ENCODE peak calls at places on chromosomes 12 and 14, in eight cellular contexts. Z is stomach, U is transverse colon, N is colonic mucosa, J is ovary, M is tibial nerve, X is endothelial cell of umbilical vein, F is pancreas. R is an unnamed sample. For H3K27me3 and H3K9me3, the result is how much of the 10 kb centered on the place peaks cover.

GRCh38 chr14:83632375-83632774 is 1897.6 kb upstream of the FLRT2 start:
- DNase-seq in U (no peak), J (no peak), X (no peak), F (no peak), M (no peak), N (no peak), Z (no peak), R (no peak)

GRCh38 chr12:54759751-54760150 is 94.6 kb upstream of the MUCL1 start:
- DNase-seq in X (no peak), F (no peak), U (no peak), N (no peak), Z (no peak), M (no peak), J (no peak), R (no peak)

GRCh38 chr12:75578546-75578945 is 67.1 kb upstream of the KRR1 start:
- DNase-seq in X (no peak), Z (no peak), N (no peak), U (no peak), J (no peak), M (no peak), F (no peak), R (no peak)

GRCh38 chr12:74963304-74963703 is 246.3 kb downstream of the KCNC2 start:
- DNase-seq in X (no peak), M (no peak), J (no peak), U (no peak), F (no peak), N (no peak), Z (no peak), R (no peak)

GRCh38 chr12:2265461-2266167 is 212.8 kb downstream of the CACNA1C start:
- DNase-seq in Z (no peak), N (no peak), J (no peak), U (no peak), X (no peak), M (no peak), F (no peak), R (no peak)

GRCh38 chr12:26124491-26125450 is at the start of gene BHLHE41:
- DNase-seq in M (peak), F (peak), J (peak), U (peak), X (peak), Z (peak), N (peak), R (peak)

GRCh38 chr12:105721051-105721825 is 390.7 kb downstream of the C12orf75 start:
- DNase-seq in X (no peak), N (no peak), Z (no peak), F (no peak), M (no peak), U (no peak), J (no peak), R (no peak)

GRCh38 chr12:55931780-55932545 is 1.0 kb downstream of the DGKA start:
- DNase-seq in U (peak), N (peak), X (peak), J (peak), M (peak), F (peak), Z (peak), R (no peak)

GRCh38 chr12:107400686-107401447 is 284.7 kb upstream of the PWP1 start:
- DNase-seq in X (no peak), U (no peak), F (no peak), J (no peak), M (no peak), Z (no peak), N (no peak), R (no peak)

GRCh38 chr12:8508912-8509841 is 4.1 kb upstream of the CLEC4D start:
- DNase-seq in F (no peak), J (no peak), U (no peak), M (no peak), Z (no peak), N (no peak), X (no peak), R (no peak)

GRCh38 chr14:53278602-53279506 is 125.7 kb upstream of the DDHD1 start:
- DNase-seq in J (no peak), F (no peak), U (no peak), M (no peak), Z (no peak), N (no peak), X (peak), R (no peak)

GRCh38 chr12:126338031-126338441 is 1272.8 kb downstream of the AACS start:
- DNase-seq in U (no peak), J (no peak), N (no peak), X (no peak), M (no peak), Z (no peak), F (no peak), R (no peak)

GRCh38 chr12:49783917-49784676 is 42.7 kb downstream of the TMBIM6 start:
- DNase-seq in M (no peak), N (no peak), U (no peak), F (no peak), X (peak), Z (no peak), J (no peak), R (no peak)

GRCh38 chr14:85319998-85320397 is 209.9 kb upstream of the FLRT2 start:
- DNase-seq in F (no peak), J (no peak), M (no peak), N (no peak), X (peak), U (no peak), Z (no peak), R (no peak)

GRCh38 chr12:52903285-52903854 is 1.5 kb downstream of the KRT8 start:
- DNase-seq in M (peak), F (peak), J (peak), U (peak), X (peak), Z (peak), N (peak), R (peak)

GRCh38 chr12:89858718-89859117 is 150.1 kb upstream of the ATP2B1 start:
- DNase-seq in U (no peak), J (no peak), Z (no peak), M (no peak), F (no peak), X (no peak), N (no peak), R (no peak)

GRCh38 chr14:94337274-94337673 is 14.1 kb upstream of the SERPINA6 start:
- DNase-seq in N (no peak), Z (no peak), F (no peak), X (no peak), U (no peak), M (no peak), J (no peak), R (no peak)

GRCh38 chr12:95279835-95280234 is 62.2 kb downstream of the VEZT start:
- DNase-seq in X (no peak), Z (no peak), J (no peak), M (no peak), U (no peak), N (no peak), F (no peak), R (no peak)

GRCh38 chr12:96906849-96907664 is at the start of gene NEDD1:
- DNase-seq in X (peak), J (peak), M (peak), Z (peak), F (peak), N (peak), U (peak), R (peak)

GRCh38 chr14:89252887-89253532 is 164.0 kb downstream of the FOXN3 start:
- DNase-seq in Z (no peak), U (no peak), N (no peak), J (no peak), F (no peak), X (no peak), M (no peak), R (no peak)

GRCh38 chr14:60640859-60641721 is 8.2 kb downstream of the SIX1 start:
- DNase-seq in U (no peak), Z (no peak), F (no peak), N (no peak), J (no peak), M (no peak), X (no peak), R (no peak)

GRCh38 chr14:99273025-99273723 is 1.2 kb upstream of the BCL11B start:
- DNase-seq in M (no peak), U (peak), Z (peak), N (peak), J (no peak), X (peak), F (no peak), R (no peak)

GRCh38 chr12:69569236-69569635 is 16.0 kb upstream of the CCT2 start:
- DNase-seq in U (no peak), M (no peak), X (no peak), F (no peak), Z (no peak), N (no peak), J (no peak), R (no peak)

GRCh38 chr12:121825041-121825523 is 21.3 kb downstream of the SETD1B start:
- DNase-seq in U (no peak), J (no peak), F (no peak), M (no peak), X (no peak), N (no peak), Z (no peak), R (no peak)

GRCh38 chr14:63614964-63615363 is 26.7 kb downstream of the WDR89 start:
- DNase-seq in J (no peak), Z (no peak), F (no peak), X (peak), M (no peak), U (no peak), N (no peak), R (no peak)

GRCh38 chr12:34219046-34219770 is 196.9 kb downstream of the ALG10 start:
- DNase-seq in X (no peak), U (no peak), Z (no peak), J (no peak), M (no peak), F (no peak), N (no peak), R (no peak)

GRCh38 chr12:82412246-82412645 is 53.9 kb downstream of the METTL25 start:
- DNase-seq in U (no peak), N (no peak), J (no peak), X (no peak), M (no peak), F (no peak), Z (no peak), R (no peak)

GRCh38 chr12:49036029-49036428 is 17.5 kb upstream of the PRKAG1 start:
- DNase-seq in J (no peak), F (no peak), Z (no peak), N (no peak), X (no peak), U (no peak), M (no peak), R (no peak)

GRCh38 chr14:22084393-22085281 is 411.0 kb upstream of the OR4E1 start:
- DNase-seq in J (no peak), Z (no peak), M (no peak), X (peak), U (no peak), N (peak), F (no peak), R (no peak)

GRCh38 chr12:79645235-79645630 is 45.5 kb downstream of the PAWR start:
- DNase-seq in X (no peak), U (no peak), M (no peak), F (no peak), J (no peak), N (no peak), Z (no peak), R (no peak)

GRCh38 chr12:124392271-124392990 is 97.5 kb downstream of the RFLNA start:
- DNase-seq in N (peak), J (no peak), F (no peak), M (no peak), Z (no peak), X (peak), U (peak), R (no peak)

GRCh38 chr12:98352218-98352811 is 163.1 kb upstream of the TMPO start:
- DNase-seq in N (no peak), Z (no peak), J (no peak), U (no peak), F (no peak), X (peak), M (no peak), R (no peak)

GRCh38 chr14:72946491-72946890 is 20.2 kb downstream of the DCAF4 start:
- DNase-seq in J (no peak), M (no peak), N (no peak), Z (no peak), F (no peak), X (no peak), U (no peak), R (no peak)

GRCh38 chr14:88179725-88180124 is 143.3 kb downstream of the KCNK10 start:
- DNase-seq in M (no peak), U (no peak), N (no peak), X (no peak), J (no peak), Z (no peak), F (no peak), R (no peak)

GRCh38 chr12:6069452-6070093 is 54.9 kb downstream of the VWF start:
- DNase-seq in U (no peak), M (no peak), F (no peak), Z (no peak), J (no peak), N (no peak), X (no peak), R (peak)

GRCh38 chr12:116091579-116091978 is 185.9 kb downstream of the MED13L start:
- DNase-seq in Z (no peak), M (no peak), X (no peak), U (no peak), F (no peak), J (no peak), N (no peak), R (no peak)

GRCh38 chr12:24937553-24938244 is 11.2 kb downstream of the BCAT1 start:
- DNase-seq in J (no peak), M (no peak), N (no peak), F (no peak), Z (no peak), X (no peak), U (no peak), R (no peak)

GRCh38 chr14:100573009-100573756 is 14.0 kb downstream of the BEGAIN start:
- DNase-seq in F (no peak), U (no peak), M (no peak), N (no peak), X (no peak), Z (no peak), J (no peak), R (no peak)

GRCh38 chr14:85546390-85546789 is 16.4 kb downstream of the FLRT2 start:
- DNase-seq in J (no peak), U (no peak), F (no peak), Z (no peak), X (no peak), M (no peak), N (no peak), R (no peak)

GRCh38 chr14:96040836-96041371 is 1.7 kb downstream of the C14orf132 start:
- DNase-seq in Z (no peak), U (no peak), N (no peak), F (no peak), J (no peak), X (no peak), M (no peak), R (no peak)

GRCh38 chr14:96038558-96038919 is 623 bp upstream of the C14orf132 start:
- DNase-seq in X (peak), J (no peak), M (no peak), U (no peak), F (no peak), Z (no peak), N (no peak), R (no peak)

GRCh38 chr14:96039633-96040311 is 610 bp downstream of the C14orf132 start:
- DNase-seq in X (peak), M (no peak), F (peak), N (peak), J (no peak), U (no peak), Z (no peak), R (no peak)

GRCh38 chr14:96038920-96039632 is at the start of gene C14orf132:
- DNase-seq in U (peak), Z (peak), M (peak), J (peak), X (peak), N (peak), F (peak), R (peak)

DNA sequence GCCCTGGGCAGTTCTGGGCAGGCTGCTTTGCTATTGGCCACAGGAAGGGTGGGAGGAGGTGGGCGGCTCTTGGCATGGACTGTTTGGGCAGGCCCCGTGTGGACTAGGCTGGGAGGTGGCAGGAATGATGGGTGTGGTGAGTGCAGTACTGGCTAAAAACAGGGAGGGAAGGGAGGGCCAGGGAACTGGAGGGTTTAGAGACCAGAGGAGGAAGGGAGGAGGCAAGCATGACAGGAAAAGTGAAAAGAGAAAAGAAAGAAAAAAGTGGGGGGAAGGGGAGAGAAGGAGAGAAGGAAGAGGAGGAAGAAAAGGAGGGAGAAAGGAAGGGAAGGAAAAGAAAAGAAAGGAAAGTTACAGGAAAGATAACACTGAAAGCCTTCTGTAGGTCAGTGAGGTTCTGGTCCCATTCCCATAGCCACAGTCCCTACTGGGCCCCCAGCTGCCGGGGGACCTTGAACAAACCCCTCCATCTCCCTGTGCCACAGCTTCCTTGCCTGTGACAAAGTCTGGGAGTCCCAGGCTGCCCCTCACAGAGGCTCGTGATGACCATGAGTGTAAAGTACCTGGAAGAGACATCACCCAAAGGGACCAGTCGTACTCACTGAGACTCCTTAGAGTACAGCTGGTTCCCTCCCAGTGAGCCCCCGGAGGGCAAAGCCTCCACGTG is 1.1 kb upstream of the C14orf132 start:
- DNase-seq in Z (peak), N (peak), X (no peak), F (no peak), U (peak), M (peak), J (no peak), R (peak)
- H3K27me3 ChIP-seq in Z (under half), N (under half), X (under half), F (under half), U (under half), M (under half), J (under half), R (under half)

GRCh38 chr14:90460136-90460535 is 63.3 kb downstream of the CALM1 start:
- DNase-seq in N (no peak), J (no peak), Z (no peak), U (no peak), X (no peak), F (no peak), M (no peak), R (no peak)
- H3K9me3 ChIP-seq in N (under half), J (under half), Z (under half), U (under half), X (under half), F (under half), M (under half), R (under half)

GRCh38 chr12:119676573-119676972 is 8.6 kb downstream of the PRKAB1 start:
- DNase-seq in J (no peak), M (no peak), N (no peak), Z (no peak), F (no peak), X (no peak), U (no peak), R (no peak)
- TF ChIP-seq CTCF in J (no peak), M (no peak), N (no peak), Z (no peak), F (no peak), X (no peak), U (no peak), R (no peak)

GRCh38 chr14:104609666-104610065 is 5.1 kb upstream of the TMEM179 start:
- DNase-seq in U (no peak), J (no peak), Z (no peak), M (no peak), X (no peak), F (no peak), N (no peak), R (no peak)
- H3K27me3 ChIP-seq in U (under half), J (under half), Z (under half), M (under half), X (under half), F (under half), N (under half), R (under half)

DNA sequence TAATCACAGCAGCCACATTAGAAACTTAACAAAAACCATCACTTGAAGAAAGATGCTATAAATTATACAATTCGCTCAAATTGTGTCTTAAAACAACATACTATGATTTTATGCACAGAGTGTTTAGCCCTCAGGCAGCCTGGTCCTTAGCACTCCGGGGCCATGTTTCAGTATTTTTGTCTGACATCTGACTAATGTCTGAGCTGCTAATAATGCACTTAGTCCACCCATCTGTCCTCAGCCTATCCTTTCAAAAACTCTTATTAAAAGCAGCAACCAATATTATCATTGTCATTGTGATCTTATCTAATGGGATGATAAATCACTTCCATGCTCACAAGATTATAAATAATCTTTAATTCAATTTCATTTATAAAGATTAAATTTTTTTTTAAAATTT is 602.7 kb upstream of the FOXG1 start:
- DNase-seq in N (no peak), F (no peak), U (no peak), M (no peak), J (no peak), Z (no peak), X (no peak), R (no peak)
- H3K9me3 ChIP-seq in N (under half), F (under half), U (under half), M (under half), J (under half), Z (under half), X (under half), R (under half)

DNA sequence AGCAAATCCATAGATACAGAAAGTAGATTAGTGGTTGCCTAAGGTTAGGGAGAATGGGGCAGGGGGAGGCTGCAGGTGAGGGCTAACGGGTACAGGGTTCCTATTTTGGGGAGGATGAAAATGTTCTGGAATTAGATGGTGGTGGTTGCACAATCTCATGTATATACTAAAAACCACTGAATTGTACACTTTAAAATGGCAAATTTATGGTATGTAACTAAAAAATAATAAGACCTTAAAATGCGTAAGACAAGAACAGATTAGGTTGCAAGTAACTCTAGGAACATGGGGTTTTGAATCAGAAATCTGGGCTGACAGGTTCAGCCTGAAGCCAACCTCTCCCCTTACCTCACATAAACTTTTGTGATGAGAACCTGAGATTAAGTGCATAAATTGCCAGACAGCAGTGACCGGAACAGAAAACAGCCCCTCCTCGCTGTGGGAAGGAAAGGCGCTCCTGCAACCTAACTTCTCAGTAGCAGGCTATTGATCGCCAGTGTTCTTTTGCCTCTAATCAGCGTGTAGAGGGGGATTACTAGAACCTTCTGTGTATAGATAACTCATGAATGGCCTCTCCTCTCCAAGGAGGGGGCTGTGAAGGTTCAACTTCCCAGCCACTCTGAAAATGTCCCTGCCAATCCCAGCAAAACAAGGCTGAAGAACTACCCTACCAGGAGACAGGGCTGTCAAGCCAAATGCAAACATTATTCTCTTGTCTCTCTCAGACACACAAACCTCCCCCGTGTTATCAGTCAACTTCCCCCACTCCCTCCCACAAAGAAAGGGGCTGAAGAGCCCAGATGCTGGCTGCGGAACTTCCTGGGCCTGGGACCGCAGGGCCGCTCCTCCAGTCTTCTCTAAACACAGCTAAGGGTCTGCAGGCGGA is 1.9 kb downstream of the SSH1 start:
- DNase-seq in J (no peak), X (no peak), N (no peak), F (no peak), U (no peak), Z (no peak), M (no peak), R (no peak)
- TF ChIP-seq CTCF in J (no peak), X (no peak), N (no peak), F (no peak), U (no peak), Z (no peak), M (no peak), R (no peak)

GRCh38 chr14:56487761-56488160 is 91.8 kb upstream of the TMEM260 start:
- DNase-seq in Z (no peak), M (no peak), U (no peak), X (no peak), F (no peak), J (no peak), N (no peak), R (no peak)
- H3K27me3 ChIP-seq in Z (under half), M (under half), U (under half), X (under half), F (under half), J (under half), N (under half), R (under half)

R was measured in lung.